ENCODE peak calls at places on chromosomes 12 and 14, in ten cellular contexts. S, F, I, C, O, T, E, V, J and D are unnamed samples.

GRCh38 chr14:106622200-106622745 is 1095.9 kb downstream of the TMEM121 start:
- DNase-seq in E (no peak), O (no peak), T (no peak), V (no peak), F (no peak), I (no peak), C (no peak), J (no peak), S (no peak), D (no peak)

GRCh38 chr12:119687344-119687865 is 19.5 kb downstream of the PRKAB1 start:
- DNase-seq in O (no peak), J (no peak), S (no peak), F (no peak), V (no peak), E (no peak), I (no peak), C (no peak), T (no peak), D (no peak)

GRCh38 chr12:96241484-96242256 is 47.5 kb downstream of the ELK3 start:
- DNase-seq in E (no peak), V (peak; percentile 80), F (no peak), C (peak; percentile 76), S (no peak), T (no peak), O (no peak), I (no peak), J (no peak), D (peak; percentile 88)

GRCh38 chr12:50258167-50258551 is 25.2 kb downstream of the LIMA1 start:
- DNase-seq in S (peak; percentile 37), E (no peak), T (peak; percentile 25), I (no peak), O (no peak), C (no peak), J (no peak), V (no peak), F (no peak), D (no peak)

GRCh38 chr12:104345234-104346066 is 41.9 kb downstream of the EID3 start:
- DNase-seq in F (no peak), I (no peak), S (no peak), J (no peak), T (no peak), V (no peak), C (no peak), E (no peak), O (no peak), D (no peak)

GRCh38 chr12:45279916-45280547 is 64.1 kb downstream of the ANO6 start:
- DNase-seq in T (no peak), F (no peak), I (no peak), V (no peak), O (no peak), S (no peak), J (no peak), E (no peak), C (no peak), D (no peak)

GRCh38 chr12:59823535-59823934 is 227.7 kb downstream of the SLC16A7 start:
- DNase-seq in S (no peak), E (no peak), I (no peak), V (no peak), J (no peak), C (no peak), F (no peak), O (no peak), T (peak; percentile 15), D (no peak)

GRCh38 chr14:70707138-70708038 is 65.7 kb downstream of the TTC9 start:
- DNase-seq in J (peak; percentile 67), I (no peak), E (no peak), S (peak; percentile 96), O (peak; percentile 81), C (peak; percentile 52), F (peak; percentile 27), V (peak; percentile 89), T (peak; percentile 95), D (peak; percentile 24)

GRCh38 chr12:57772429-57773322 is at the start of gene EEF1AKMT3:
- DNase-seq in F (no peak), V (peak; percentile 54), C (peak; percentile 74), O (peak; percentile 70), S (peak; percentile 64), T (peak; percentile 70), J (peak; percentile 60), E (peak; percentile 71), I (peak; percentile 78), D (peak; percentile 32)

GRCh38 chr12:119990382-119990874 is 1.4 kb downstream of the BICDL1 start:
- DNase-seq in F (no peak), S (peak; percentile 5), O (no peak), T (no peak), J (no peak), V (no peak), E (peak; percentile 28), I (no peak), C (no peak), D (no peak)

GRCh38 chr12:41188058-41188840 is at the start of gene PDZRN4:
- DNase-seq in C (no peak), E (peak; percentile 76), O (no peak), S (peak; percentile 14), J (no peak), T (peak; percentile 3), I (no peak), F (no peak), V (no peak), D (no peak)

GRCh38 chr14:98237939-98238338 is 1034.1 kb downstream of the BCL11B start:
- DNase-seq in J (no peak), I (no peak), E (no peak), T (no peak), V (no peak), C (no peak), O (no peak), F (no peak), S (no peak), D (no peak)

GRCh38 chr14:96255501-96256366 is at the start of gene BDKRB1:
- DNase-seq in E (no peak), J (peak; percentile 67), C (no peak), V (peak; percentile 92), F (no peak), O (no peak), T (peak; percentile 56), S (peak; percentile 82), I (no peak), D (peak; percentile 98)

GRCh38 chr12:90575995-90576394 is 379.0 kb downstream of the CCER1 start:
- DNase-seq in V (no peak), O (no peak), C (no peak), S (peak; percentile 21), J (no peak), I (no peak), E (no peak), F (no peak), T (no peak), D (no peak)

GRCh38 chr14:92945959-92946846 is 23.3 kb downstream of the CHGA start:
- DNase-seq in F (peak; percentile 51), E (no peak), V (peak; percentile 61), J (peak; percentile 65), S (peak; percentile 75), T (peak; percentile 48), I (no peak), C (no peak), O (peak; percentile 92), D (peak; percentile 68)

GRCh38 chr12:32252199-32253073 is 145.8 kb downstream of the BICD1 start:
- DNase-seq in O (no peak), J (no peak), F (no peak), C (no peak), I (no peak), T (no peak), S (no peak), E (peak; percentile 70), V (no peak), D (no peak)

GRCh38 chr12:104643921-104644669 is 187.3 kb downstream of the CHST11 start:
- DNase-seq in I (no peak), E (no peak), C (peak; percentile 70), J (no peak), V (no peak), O (peak; percentile 42), S (no peak), T (no peak), F (no peak), D (no peak)

GRCh38 chr12:11228268-11228879 is 41.1 kb downstream of the PRB3 start:
- DNase-seq in O (peak; percentile 63), V (peak; percentile 10), S (peak; percentile 72), J (peak; percentile 54), F (peak; percentile 35), T (peak; percentile 39), E (peak; percentile 77), I (no peak), C (no peak), D (peak; percentile 59)
- TF ChIP-seq CTCF in O (peak; percentile 67), V (peak; percentile 67), S (peak; percentile 92), J (no peak), F (peak; percentile 83), T (peak; percentile 93), E (peak; percentile 80), I (peak; percentile 77), C (peak; percentile 33), D (peak; percentile 77)

DNA sequence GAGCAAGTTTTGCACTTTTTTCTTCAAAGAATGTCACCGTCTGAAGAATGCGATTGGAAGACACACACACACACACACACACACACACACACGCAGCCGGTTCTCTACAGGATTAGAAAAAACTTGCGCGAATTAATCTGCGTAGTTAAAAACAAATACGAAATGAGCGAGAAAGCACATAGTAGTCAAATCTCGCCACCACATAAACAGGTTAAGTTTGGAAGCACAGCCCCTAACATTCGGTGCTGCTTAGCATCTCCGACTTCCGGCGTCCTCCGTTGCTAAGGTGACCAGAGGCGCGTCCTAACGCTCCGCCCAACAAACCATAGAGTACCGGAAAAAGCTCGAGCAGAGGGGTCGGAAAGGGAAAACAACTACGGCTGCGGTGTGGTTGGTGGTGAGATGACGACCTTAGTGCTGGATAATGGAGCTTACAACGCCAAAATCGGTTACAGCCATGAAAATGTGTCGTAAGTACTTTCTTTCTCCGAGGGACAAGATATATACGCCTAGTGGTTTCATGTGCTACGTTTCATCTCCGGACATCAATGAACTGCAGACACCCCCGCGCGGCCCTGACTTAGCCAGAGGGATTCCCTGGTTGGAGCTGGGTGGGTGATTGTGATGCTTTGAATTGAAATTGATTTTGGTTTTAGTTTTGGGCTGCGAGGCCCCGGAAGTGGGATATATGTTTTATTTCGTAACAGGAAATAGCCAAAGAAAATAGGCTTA is at the start of gene ACTR6:
- DNase-seq in O (peak; percentile 95), S (peak; percentile 97), F (peak; percentile 92), J (peak; percentile 93), V (peak; percentile 95), C (peak; percentile 96), T (peak; percentile 95), E (peak; percentile 97), I (peak; percentile 90), D (peak; percentile 96)
- TF ChIP-seq CTCF in O (no peak), S (no peak), F (no peak), J (no peak), V (peak; percentile 3), C (no peak), T (peak; percentile 3), E (no peak), I (peak; percentile 44), D (no peak)

GRCh38 chr14:77238356-77238755 is 32.6 kb downstream of the NGB start:
- DNase-seq in J (no peak), I (no peak), V (no peak), E (no peak), F (no peak), S (no peak), T (no peak), C (no peak), O (no peak), D (no peak)
- TF ChIP-seq CTCF in J (no peak), I (no peak), V (no peak), E (no peak), F (no peak), S (no peak), T (no peak), C (no peak), O (no peak), D (no peak)

GRCh38 chr12:107558816-107559382 is 126.7 kb upstream of the PWP1 start:
- DNase-seq in V (no peak), E (no peak), I (no peak), J (no peak), F (no peak), C (no peak), S (no peak), T (no peak), O (no peak), D (no peak)
- TF ChIP-seq CTCF in V (no peak), E (no peak), I (no peak), J (no peak), F (no peak), C (no peak), S (no peak), T (no peak), O (no peak), D (no peak)